ENCODE peak calls at places on chromosomes 2 and 18, in six cellular contexts. One of them, this sample, is unnamed.

GRCh38 chr2:186068154-186068826 is 329.7 kb downstream of the FSIP2 start:
- DNase-seq in HCT116: no peak
- DNase-seq in K562: no peak
- DNase-seq in HepG2: peak; percentile 39
- DNase-seq in GM12878: no peak
- DNase-seq in H1: no peak
- DNase-seq in this sample: no peak

GRCh38 chr2:174692256-174692830 is 71.9 kb downstream of the CHRNA1 start:
- DNase-seq in HCT116: no peak
- DNase-seq in K562: no peak
- DNase-seq in HepG2: no peak
- DNase-seq in GM12878: no peak
- DNase-seq in H1: no peak
- DNase-seq in this sample: no peak

GRCh38 chr2:216188268-216188850 is 79.2 kb downstream of the XRCC5 start:
- DNase-seq in HCT116: no peak
- DNase-seq in K562: peak; percentile 18
- DNase-seq in HepG2: peak; percentile 47
- DNase-seq in GM12878: no peak
- DNase-seq in H1: no peak
- DNase-seq in this sample: no peak

GRCh38 chr2:86216577-86217555 is 17.6 kb downstream of the MRPL35 start:
- DNase-seq in HCT116: no peak
- DNase-seq in K562: peak; percentile 44
- DNase-seq in HepG2: no peak
- DNase-seq in GM12878: no peak
- DNase-seq in H1: no peak
- DNase-seq in this sample: no peak

GRCh38 chr18:50622320-50622719 is 62.4 kb downstream of the MAPK4 start:
- DNase-seq in HCT116: no peak
- DNase-seq in K562: no peak
- DNase-seq in HepG2: no peak
- DNase-seq in GM12878: no peak
- DNase-seq in H1: no peak
- DNase-seq in this sample: no peak

GRCh38 chr2:232444409-232445148 is 11.4 kb upstream of the ALPI start:
- DNase-seq in HCT116: peak; percentile 56
- DNase-seq in K562: peak; percentile 61
- DNase-seq in HepG2: peak; percentile 56
- DNase-seq in GM12878: no peak
- DNase-seq in H1: peak; percentile 44
- DNase-seq in this sample: no peak

GRCh38 chr2:54579682-54580349 is 123.7 kb downstream of the SPTBN1 start:
- DNase-seq in HCT116: no peak
- DNase-seq in K562: no peak
- DNase-seq in HepG2: peak; percentile 97
- DNase-seq in GM12878: peak; percentile 89
- DNase-seq in H1: no peak
- DNase-seq in this sample: no peak

GRCh38 chr2:31163011-31163540 is 24.8 kb upstream of the GALNT14 start:
- DNase-seq in HCT116: no peak
- DNase-seq in K562: no peak
- DNase-seq in HepG2: no peak
- DNase-seq in GM12878: no peak
- DNase-seq in H1: no peak
- DNase-seq in this sample: no peak

GRCh38 chr2:195660265-195660890 is 3.4 kb downstream of the SLC39A10 start:
- DNase-seq in HCT116: no peak
- DNase-seq in K562: peak; percentile 24
- DNase-seq in HepG2: peak; percentile 65
- DNase-seq in GM12878: no peak
- DNase-seq in H1: no peak
- DNase-seq in this sample: no peak

GRCh38 chr2:126664639-126665038 is 8.7 kb downstream of the GYPC start:
- DNase-seq in HCT116: no peak
- DNase-seq in K562: no peak
- DNase-seq in HepG2: no peak
- DNase-seq in GM12878: no peak
- DNase-seq in H1: no peak
- DNase-seq in this sample: no peak

GRCh38 chr2:192159764-192160163 is 35.0 kb downstream of the TMEFF2 start:
- DNase-seq in HCT116: no peak
- DNase-seq in K562: no peak
- DNase-seq in HepG2: no peak
- DNase-seq in GM12878: no peak
- DNase-seq in H1: no peak
- DNase-seq in this sample: no peak

GRCh38 chr2:20430461-20431302 is 16.2 kb upstream of the RHOB start:
- DNase-seq in HCT116: no peak
- DNase-seq in K562: peak; percentile 39
- DNase-seq in HepG2: no peak
- DNase-seq in GM12878: no peak
- DNase-seq in H1: no peak
- DNase-seq in this sample: no peak

GRCh38 chr2:104473568-104473967 is 380.3 kb upstream of the POU3F3 start:
- DNase-seq in HCT116: no peak
- DNase-seq in K562: no peak
- DNase-seq in HepG2: no peak
- DNase-seq in GM12878: no peak
- DNase-seq in H1: no peak
- DNase-seq in this sample: no peak

GRCh38 chr2:46704593-46704992 is 211.0 kb downstream of the MCFD2 start:
- DNase-seq in HCT116: no peak
- DNase-seq in K562: no peak
- DNase-seq in HepG2: no peak
- DNase-seq in GM12878: no peak
- DNase-seq in H1: peak; percentile 21
- DNase-seq in this sample: peak; percentile 9
- TF ChIP-seq ZNF274 in HCT116: no peak
- TF ChIP-seq ZNF274 in K562: no peak
- TF ChIP-seq ZNF274 in HepG2: no peak
- TF ChIP-seq ZNF274 in GM12878: no peak
- TF ChIP-seq ZNF274 in H1: no peak
- TF ChIP-seq ZNF274 in this sample: no peak

DNA sequence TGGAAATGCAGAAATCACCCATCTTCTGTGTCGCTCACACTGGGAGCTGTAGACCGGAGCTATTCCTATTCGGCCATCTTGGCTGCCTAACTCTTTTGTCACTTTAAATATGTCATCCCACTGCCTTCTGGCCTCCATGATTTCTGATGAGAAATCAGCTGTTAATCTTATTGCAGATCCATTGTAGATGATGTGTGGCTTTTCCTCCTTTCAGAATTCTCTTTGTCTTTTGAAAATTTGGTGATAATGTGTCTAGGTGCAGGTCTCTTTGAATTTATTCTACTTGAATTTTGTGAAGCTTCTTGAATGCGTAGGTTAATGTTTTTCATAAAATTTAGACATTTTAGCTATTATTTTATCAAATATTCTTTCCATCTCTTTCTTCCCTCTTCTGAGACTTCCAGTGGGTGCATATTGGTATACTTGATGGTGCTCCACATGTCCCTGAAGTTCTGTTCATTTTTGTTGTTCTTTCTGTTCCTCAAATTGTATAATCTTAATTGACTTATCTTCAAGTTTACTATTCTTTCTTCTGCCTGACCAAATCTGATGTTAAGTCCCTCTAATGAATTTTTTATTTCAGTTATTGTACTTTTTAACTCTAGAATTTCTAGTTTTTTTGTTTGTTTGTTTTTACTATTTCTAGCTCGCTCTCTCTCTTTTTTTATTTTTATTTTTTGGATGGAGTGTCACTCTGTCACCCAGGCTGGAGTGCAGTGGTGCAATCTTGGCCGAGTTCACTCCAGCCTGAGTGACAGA is 90.8 kb upstream of the DLX2 start:
- DNase-seq in HCT116: no peak
- DNase-seq in K562: no peak
- DNase-seq in HepG2: no peak
- DNase-seq in GM12878: no peak
- DNase-seq in H1: no peak
- DNase-seq in this sample: no peak
- TF ChIP-seq ZNF274 in HCT116: no peak
- TF ChIP-seq ZNF274 in K562: no peak
- TF ChIP-seq ZNF274 in HepG2: no peak
- TF ChIP-seq ZNF274 in GM12878: no peak
- TF ChIP-seq ZNF274 in H1: no peak
- TF ChIP-seq ZNF274 in this sample: no peak

GRCh38 chr2:63899639-63900038 is 57.9 kb downstream of the UGP2 start:
- DNase-seq in HCT116: no peak
- DNase-seq in K562: no peak
- DNase-seq in HepG2: no peak
- DNase-seq in GM12878: no peak
- DNase-seq in H1: no peak
- DNase-seq in this sample: no peak

GRCh38 chr2:63902149-63902548 is 60.5 kb downstream of the UGP2 start:
- DNase-seq in HCT116: no peak
- DNase-seq in K562: no peak
- DNase-seq in HepG2: no peak
- DNase-seq in GM12878: no peak
- DNase-seq in H1: no peak
- DNase-seq in this sample: no peak

GRCh38 chr2:63894167-63894566 is 52.5 kb downstream of the UGP2 start:
- DNase-seq in HCT116: no peak
- DNase-seq in K562: no peak
- DNase-seq in HepG2: no peak
- DNase-seq in GM12878: no peak
- DNase-seq in H1: no peak
- DNase-seq in this sample: no peak

GRCh38 chr2:63903003-63903402 is 61.3 kb downstream of the UGP2 start:
- DNase-seq in HCT116: no peak
- DNase-seq in K562: no peak
- DNase-seq in HepG2: no peak
- DNase-seq in GM12878: peak; percentile 35
- DNase-seq in H1: no peak
- DNase-seq in this sample: no peak

GRCh38 chr2:63898839-63899238 is 57.1 kb downstream of the UGP2 start:
- DNase-seq in HCT116: no peak
- DNase-seq in K562: no peak
- DNase-seq in HepG2: no peak
- DNase-seq in GM12878: no peak
- DNase-seq in H1: no peak
- DNase-seq in this sample: no peak
- TF ChIP-seq ZNF274 in HCT116: no peak
- TF ChIP-seq ZNF274 in K562: no peak
- TF ChIP-seq ZNF274 in HepG2: no peak
- TF ChIP-seq ZNF274 in GM12878: no peak
- TF ChIP-seq ZNF274 in H1: no peak
- TF ChIP-seq ZNF274 in this sample: no peak

GRCh38 chr2:239038773-239039478 is 191.0 kb downstream of the TWIST2 start:
- DNase-seq in HCT116: no peak
- DNase-seq in K562: no peak
- DNase-seq in HepG2: no peak
- DNase-seq in GM12878: no peak
- DNase-seq in H1: no peak
- DNase-seq in this sample: no peak

GRCh38 chr2:239042046-239042445 is 194.2 kb downstream of the TWIST2 start:
- DNase-seq in HCT116: no peak
- DNase-seq in K562: no peak
- DNase-seq in HepG2: no peak
- DNase-seq in GM12878: no peak
- DNase-seq in H1: no peak
- DNase-seq in this sample: no peak

GRCh38 chr2:239041062-239041461 is 193.2 kb downstream of the TWIST2 start:
- DNase-seq in HCT116: no peak
- DNase-seq in K562: no peak
- DNase-seq in HepG2: no peak
- DNase-seq in GM12878: no peak
- DNase-seq in H1: no peak
- DNase-seq in this sample: no peak

GRCh38 chr2:239039479-239039861 is 191.6 kb downstream of the TWIST2 start:
- DNase-seq in HCT116: no peak
- DNase-seq in K562: no peak
- DNase-seq in HepG2: no peak
- DNase-seq in GM12878: no peak
- DNase-seq in H1: no peak
- DNase-seq in this sample: no peak

GRCh38 chr2:239040152-239040761 is 192.4 kb downstream of the TWIST2 start:
- DNase-seq in HCT116: no peak
- DNase-seq in K562: no peak
- DNase-seq in HepG2: peak; percentile 85
- DNase-seq in GM12878: no peak
- DNase-seq in H1: no peak
- DNase-seq in this sample: no peak
- TF ChIP-seq ZNF274 in HCT116: no peak
- TF ChIP-seq ZNF274 in K562: no peak
- TF ChIP-seq ZNF274 in HepG2: no peak
- TF ChIP-seq ZNF274 in GM12878: no peak
- TF ChIP-seq ZNF274 in H1: no peak
- TF ChIP-seq ZNF274 in this sample: no peak

GRCh38 chr2:176138526-176139169 is 9.1 kb downstream of the HOXD8 start:
- DNase-seq in HCT116: no peak
- DNase-seq in K562: no peak
- DNase-seq in HepG2: no peak
- DNase-seq in GM12878: no peak
- DNase-seq in H1: no peak
- DNase-seq in this sample: no peak
- TF ChIP-seq ZNF274 in HCT116: no peak
- TF ChIP-seq ZNF274 in K562: no peak
- TF ChIP-seq ZNF274 in HepG2: no peak
- TF ChIP-seq ZNF274 in GM12878: no peak
- TF ChIP-seq ZNF274 in H1: no peak
- TF ChIP-seq ZNF274 in this sample: no peak

GRCh38 chr18:22214731-22215528 is 45.5 kb downstream of the GATA6 start:
- DNase-seq in HCT116: no peak
- DNase-seq in K562: no peak
- DNase-seq in HepG2: no peak
- DNase-seq in GM12878: no peak
- DNase-seq in H1: no peak
- DNase-seq in this sample: no peak
- TF ChIP-seq ZNF274 in HCT116: no peak
- TF ChIP-seq ZNF274 in K562: no peak
- TF ChIP-seq ZNF274 in HepG2: no peak
- TF ChIP-seq ZNF274 in GM12878: no peak
- TF ChIP-seq ZNF274 in H1: no peak
- TF ChIP-seq ZNF274 in this sample: no peak

DNA sequence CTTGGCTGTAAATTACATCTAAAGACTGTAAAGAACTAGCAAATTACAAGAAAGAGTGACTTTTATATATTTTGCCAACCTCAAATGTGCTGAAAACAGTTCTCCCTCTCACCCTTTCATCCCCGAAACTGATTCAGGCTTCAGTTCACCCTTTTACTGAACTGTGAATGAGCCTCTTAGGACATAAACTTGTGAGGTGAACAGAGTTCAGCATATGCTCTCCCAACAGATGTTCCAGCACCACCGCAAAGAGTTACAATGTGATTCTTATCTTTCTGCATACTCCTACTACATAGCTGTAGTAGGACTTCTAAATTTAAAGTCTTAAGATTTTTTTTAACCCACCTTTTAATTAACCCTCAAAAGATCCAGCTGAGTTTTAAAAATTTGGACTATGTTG is 1.2 kb upstream of the ZCCHC2 start:
- DNase-seq in HCT116: no peak
- DNase-seq in K562: no peak
- DNase-seq in HepG2: peak; percentile 56
- DNase-seq in GM12878: no peak
- DNase-seq in H1: no peak
- DNase-seq in this sample: no peak
- TF ChIP-seq ZNF274 in HCT116: no peak
- TF ChIP-seq ZNF274 in K562: no peak
- TF ChIP-seq ZNF274 in HepG2: no peak
- TF ChIP-seq ZNF274 in GM12878: no peak
- TF ChIP-seq ZNF274 in H1: no peak
- TF ChIP-seq ZNF274 in this sample: no peak

GRCh38 chr2:28252308-28252707 is 140.3 kb upstream of the FOSL2 start:
- DNase-seq in HCT116: no peak
- DNase-seq in K562: no peak
- DNase-seq in HepG2: no peak
- DNase-seq in GM12878: peak; percentile 46
- DNase-seq in H1: no peak
- DNase-seq in this sample: no peak
- TF ChIP-seq ZNF274 in HCT116: no peak
- TF ChIP-seq ZNF274 in K562: no peak
- TF ChIP-seq ZNF274 in HepG2: no peak
- TF ChIP-seq ZNF274 in GM12878: no peak
- TF ChIP-seq ZNF274 in H1: no peak
- TF ChIP-seq ZNF274 in this sample: no peak